ENCODE peak calls at places on chromosomes 7 and 10, in four cellular contexts. One of them, this sample, is unnamed.

GRCh38 chr7:16801111-16801542 is 3.7 kb downstream of the AGR2 start:
- DNase-seq in A673: peak; percentile 91
- DNase-seq in ovary: no peak
- DNase-seq in body of pancreas: no peak
- DNase-seq in this sample: no peak

GRCh38 chr10:11936389-11937152 is 106.0 kb downstream of the UPF2 start:
- DNase-seq in ovary: no peak
- DNase-seq in body of pancreas: no peak
- DNase-seq in A673: no peak
- DNase-seq in this sample: no peak

GRCh38 chr7:25854608-25855497 is 297.1 kb upstream of the NFE2L3 start:
- DNase-seq in A673: peak; percentile 99
- DNase-seq in ovary: peak; percentile 36
- DNase-seq in body of pancreas: no peak
- DNase-seq in this sample: peak; percentile 90

GRCh38 chr7:88516424-88516823 is 209.7 kb upstream of the STEAP4 start:
- DNase-seq in ovary: no peak
- DNase-seq in body of pancreas: no peak
- DNase-seq in A673: no peak
- DNase-seq in this sample: no peak

GRCh38 chr7:151424799-151425198 is 15.0 kb upstream of the WDR86 start:
- DNase-seq in ovary: peak; percentile 8
- DNase-seq in body of pancreas: no peak
- DNase-seq in A673: no peak
- DNase-seq in this sample: no peak

GRCh38 chr10:73873163-73873842 is 1.1 kb downstream of the CAMK2G start:
- DNase-seq in body of pancreas: no peak
- DNase-seq in A673: no peak
- DNase-seq in ovary: no peak
- DNase-seq in this sample: no peak

GRCh38 chr10:129467346-129468119 is 492 bp downstream of the MGMT start:
- DNase-seq in ovary: no peak
- DNase-seq in A673: peak; percentile 22
- DNase-seq in body of pancreas: peak; percentile 29
- DNase-seq in this sample: peak; percentile 27

GRCh38 chr10:62545667-62546066 is 171.5 kb downstream of the ZNF365 start:
- DNase-seq in ovary: no peak
- DNase-seq in A673: peak; percentile 87
- DNase-seq in body of pancreas: no peak
- DNase-seq in this sample: no peak

GRCh38 chr10:10903620-10904019 is 114.1 kb upstream of the CELF2 start:
- DNase-seq in A673: no peak
- DNase-seq in ovary: no peak
- DNase-seq in body of pancreas: no peak
- DNase-seq in this sample: peak; percentile 17

GRCh38 chr10:29668628-29669027 is 33.9 kb upstream of the SVIL start:
- DNase-seq in ovary: no peak
- DNase-seq in body of pancreas: no peak
- DNase-seq in A673: no peak
- DNase-seq in this sample: no peak

GRCh38 chr10:119370046-119370770 is 162.8 kb downstream of the GRK5 start:
- DNase-seq in ovary: no peak
- DNase-seq in A673: no peak
- DNase-seq in body of pancreas: no peak
- DNase-seq in this sample: no peak

GRCh38 chr7:49400891-49401550 is 372.4 kb upstream of the VWC2 start:
- DNase-seq in ovary: no peak
- DNase-seq in A673: no peak
- DNase-seq in body of pancreas: no peak
- DNase-seq in this sample: no peak

GRCh38 chr7:141430426-141431142 is 120.6 kb upstream of the AGK start:
- DNase-seq in ovary: no peak
- DNase-seq in body of pancreas: no peak
- DNase-seq in A673: no peak
- DNase-seq in this sample: no peak

GRCh38 chr7:80699656-80700318 is 61.3 kb downstream of the CD36 start:
- DNase-seq in ovary: no peak
- DNase-seq in A673: no peak
- DNase-seq in body of pancreas: no peak
- DNase-seq in this sample: no peak

GRCh38 chr7:34066411-34066810 is 161.1 kb downstream of the BMPER start:
- DNase-seq in A673: no peak
- DNase-seq in body of pancreas: no peak
- DNase-seq in ovary: no peak
- DNase-seq in this sample: no peak

GRCh38 chr10:109977382-109977806 is 30.4 kb upstream of the ADD3 start:
- DNase-seq in ovary: no peak
- DNase-seq in body of pancreas: peak; percentile 41
- DNase-seq in A673: peak; percentile 31
- DNase-seq in this sample: no peak

GRCh38 chr7:90625051-90625450 is 28.9 kb downstream of the CDK14 start:
- DNase-seq in ovary: no peak
- DNase-seq in A673: no peak
- DNase-seq in body of pancreas: no peak
- DNase-seq in this sample: no peak

GRCh38 chr7:99949645-99950228 is 20.3 kb upstream of the GJC3 start:
- DNase-seq in A673: peak; percentile 22
- DNase-seq in body of pancreas: no peak
- DNase-seq in ovary: no peak
- DNase-seq in this sample: no peak

GRCh38 chr7:41925946-41926345 is 223.1 kb upstream of the INHBA start:
- DNase-seq in A673: no peak
- DNase-seq in ovary: no peak
- DNase-seq in body of pancreas: no peak
- DNase-seq in this sample: no peak

GRCh38 chr7:155009570-155010157 is 6.7 kb upstream of the PAXIP1 start:
- DNase-seq in body of pancreas: no peak
- DNase-seq in A673: peak; percentile 25
- DNase-seq in ovary: no peak
- DNase-seq in this sample: no peak

GRCh38 chr7:143381427-143382125 is 431 bp downstream of the ZYX start:
- DNase-seq in ovary: peak; percentile 98
- DNase-seq in body of pancreas: peak; percentile 81
- DNase-seq in A673: peak; percentile 75
- DNase-seq in this sample: peak; percentile 79

GRCh38 chr10:129520440-129521080 is 53.5 kb downstream of the MGMT start:
- DNase-seq in ovary: no peak
- DNase-seq in A673: no peak
- DNase-seq in body of pancreas: no peak
- DNase-seq in this sample: no peak

GRCh38 chr7:95527033-95527775 is 41.5 kb downstream of the ASB4 start:
- DNase-seq in ovary: peak; percentile 54
- DNase-seq in body of pancreas: peak; percentile 65
- DNase-seq in A673: peak; percentile 74
- DNase-seq in this sample: peak; percentile 65

DNA sequence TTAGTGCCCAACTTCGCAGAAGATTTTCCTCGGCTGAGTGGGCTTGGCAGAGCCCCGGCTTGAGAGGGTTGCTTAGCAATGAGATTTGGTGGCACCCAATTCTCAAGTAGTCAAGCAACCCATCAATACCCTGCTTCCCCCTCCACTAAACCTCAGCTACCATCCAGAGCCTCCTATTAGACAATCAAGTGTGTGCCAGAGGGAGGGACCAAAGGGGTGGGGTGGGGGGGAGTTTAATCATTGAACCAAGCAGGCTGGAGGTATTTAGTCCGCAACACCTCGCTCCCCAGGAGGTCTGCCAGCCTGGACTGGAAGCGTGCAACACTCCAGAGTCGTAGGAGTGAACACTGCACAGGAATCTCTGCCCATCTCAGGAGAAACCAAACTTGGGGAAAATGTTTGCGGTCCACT is at the start of gene HKDC1:
- DNase-seq in A673: no peak
- DNase-seq in ovary: no peak
- DNase-seq in body of pancreas: peak; percentile 75
- DNase-seq in this sample: no peak
- H3K4me1 ChIP-seq in A673: peaks cover 33% of the 10 kb centered on the region
- H3K4me1 ChIP-seq in ovary: no peaks in the 10 kb centered on the region
- H3K4me1 ChIP-seq in body of pancreas: peaks cover 11% of the 10 kb centered on the region
- H3K4me1 ChIP-seq in this sample: peaks cover 10% of the 10 kb centered on the region

GRCh38 chr7:50657912-50658311 is 92.7 kb upstream of the DDC start:
- DNase-seq in A673: no peak
- DNase-seq in ovary: no peak
- DNase-seq in body of pancreas: no peak
- DNase-seq in this sample: no peak
- H3K4me1 ChIP-seq in A673: no peaks in the 10 kb centered on the region
- H3K4me1 ChIP-seq in ovary: peaks cover 13% of the 10 kb centered on the region
- H3K4me1 ChIP-seq in body of pancreas: peaks cover 20% of the 10 kb centered on the region
- H3K4me1 ChIP-seq in this sample: peaks cover 22% of the 10 kb centered on the region

DNA sequence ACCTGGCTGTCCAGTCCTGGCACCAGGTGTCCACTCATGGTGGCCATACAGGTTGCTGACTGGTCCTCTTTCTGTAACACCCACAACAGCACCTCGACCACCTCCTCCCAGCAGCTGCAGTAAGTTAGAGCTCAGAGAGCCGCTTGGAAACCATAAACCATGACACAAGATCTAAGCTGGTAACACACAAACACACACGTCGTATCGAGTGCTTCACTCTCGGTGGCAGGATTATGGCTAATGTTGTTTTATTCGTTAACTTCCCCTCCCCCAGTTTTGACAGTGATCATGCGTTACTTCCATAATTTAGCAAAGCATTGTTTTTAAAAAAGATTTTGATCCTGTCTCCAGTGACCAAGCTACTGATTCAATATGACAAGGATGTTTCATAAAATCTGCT is 59.7 kb downstream of the CAMK2B start:
- DNase-seq in body of pancreas: no peak
- DNase-seq in A673: no peak
- DNase-seq in ovary: no peak
- DNase-seq in this sample: no peak
- H3K4me1 ChIP-seq in body of pancreas: no peaks in the 10 kb centered on the region
- H3K4me1 ChIP-seq in A673: no peaks in the 10 kb centered on the region
- H3K4me1 ChIP-seq in ovary: no peaks in the 10 kb centered on the region
- H3K4me1 ChIP-seq in this sample: no peaks in the 10 kb centered on the region

GRCh38 chr10:127148066-127148932 is 48.1 kb downstream of the INSYN2A start:
- DNase-seq in ovary: no peak
- DNase-seq in body of pancreas: no peak
- DNase-seq in A673: peak; percentile 80
- DNase-seq in this sample: no peak
- H3K4me1 ChIP-seq in ovary: no peaks in the 10 kb centered on the region
- H3K4me1 ChIP-seq in body of pancreas: no peaks in the 10 kb centered on the region
- H3K4me1 ChIP-seq in A673: peaks cover 13% of the 10 kb centered on the region
- H3K4me1 ChIP-seq in this sample: no peaks in the 10 kb centered on the region